ENCODE peak calls at places on chromosome 12, in six cellular contexts. K, I, C, H, R and B are unnamed samples. For H3K27me3, the result is how much of the 10 kb centered on the place peaks cover.

GRCh38 chr12:579450-580110 is 83.7 kb downstream of the NINJ2 start:
- DNase-seq in H (no peak), R (no peak), K (no peak), I (no peak), C (no peak), B (no peak)

GRCh38 chr12:126337556-126337955 is 1272.3 kb downstream of the AACS start:
- DNase-seq in R (no peak), K (no peak), C (no peak), I (peak), H (no peak), B (peak)

GRCh38 chr12:47080725-47081502 is 1.2 kb upstream of the AMIGO2 start:
- DNase-seq in H (peak), K (peak), I (no peak), C (no peak), R (peak), B (no peak)

GRCh38 chr12:46357438-46358324 is 14.9 kb downstream of the SLC38A2 start:
- DNase-seq in C (no peak), K (no peak), H (no peak), R (no peak), I (no peak), B (no peak)

GRCh38 chr12:108640802-108641445 is 7.2 kb upstream of the SELPLG start:
- DNase-seq in C (no peak), I (peak), H (no peak), K (peak), R (peak), B (no peak)

GRCh38 chr12:67256649-67257048 is 12.5 kb upstream of the CAND1 start:
- DNase-seq in I (no peak), H (no peak), R (no peak), C (no peak), K (no peak), B (no peak)

GRCh38 chr12:45415393-45415817 is 199.5 kb downstream of the ANO6 start:
- DNase-seq in C (no peak), R (no peak), H (peak), I (no peak), K (peak), B (peak)

GRCh38 chr12:70121562-70121961 is 121.7 kb upstream of the CNOT2 start:
- DNase-seq in H (no peak), I (no peak), K (no peak), R (no peak), C (no peak), B (no peak)

GRCh38 chr12:2271961-2272360 is 219.2 kb downstream of the CACNA1C start:
- DNase-seq in I (no peak), H (no peak), K (no peak), R (no peak), C (no peak), B (no peak)

GRCh38 chr12:24966951-24967564 is 18.2 kb upstream of the BCAT1 start:
- DNase-seq in I (no peak), R (no peak), C (no peak), K (no peak), H (no peak), B (no peak)

GRCh38 chr12:78338054-78338785 is 507.5 kb downstream of the NAV3 start:
- DNase-seq in I (no peak), C (no peak), R (no peak), H (no peak), K (no peak), B (no peak)

GRCh38 chr12:106112094-106112822 is 26.5 kb downstream of the NUAK1 start:
- DNase-seq in I (peak), H (peak), K (no peak), C (no peak), R (no peak), B (no peak)

GRCh38 chr12:31021181-31021580 is 52.5 kb upstream of the DDX11 start:
- DNase-seq in R (no peak), C (no peak), K (no peak), H (no peak), I (no peak), B (no peak)

GRCh38 chr12:57767876-57768275 is 998 bp upstream of the CYP27B1 start:
- DNase-seq in R (no peak), H (no peak), I (no peak), C (no peak), K (no peak), B (no peak)
- H3K27me3 ChIP-seq in R (under half), H (under half), I (under half), C (under half), K (under half), B (under half)

GRCh38 chr12:132269266-132269968 is 60.0 kb downstream of the GALNT9 start:
- DNase-seq in K (no peak), C (no peak), R (no peak), I (no peak), H (no peak), B (no peak)
- H3K27me3 ChIP-seq in K (half or more), C (under half), R (under half), I (half or more), H (under half), B (under half)

DNA sequence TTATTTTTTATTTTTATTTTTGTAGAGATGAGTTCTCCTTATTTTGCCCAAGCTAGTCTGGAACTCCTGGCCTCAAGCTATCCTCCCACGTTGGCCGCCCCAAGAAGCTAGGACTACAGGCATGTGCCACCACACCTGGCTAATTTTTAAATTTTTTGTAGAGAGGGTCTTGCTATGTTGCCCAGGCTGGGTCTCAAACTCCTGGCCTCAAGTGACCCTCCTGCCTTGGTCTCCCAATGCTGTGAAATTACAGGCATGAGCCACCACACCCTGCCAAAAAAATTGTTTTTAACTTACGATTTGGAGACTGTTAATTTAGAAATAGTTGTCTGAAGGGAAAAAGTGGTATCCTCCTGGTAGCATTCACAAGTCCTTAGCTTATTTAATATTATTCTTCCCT is 120.7 kb downstream of the PPM1H start:
- DNase-seq in R (no peak), H (no peak), K (no peak), C (no peak), I (no peak), B (no peak)
- H3K27me3 ChIP-seq in R (under half), H (under half), K (under half), C (under half), I (under half), B (under half)

GRCh38 chr12:118061011-118061875 is at the start of gene WSB2:
- DNase-seq in H (peak), K (peak), C (peak), I (peak), R (peak), B (no peak)
- H3K27me3 ChIP-seq in H (under half), K (under half), C (under half), I (under half), R (under half), B (under half)

DNA sequence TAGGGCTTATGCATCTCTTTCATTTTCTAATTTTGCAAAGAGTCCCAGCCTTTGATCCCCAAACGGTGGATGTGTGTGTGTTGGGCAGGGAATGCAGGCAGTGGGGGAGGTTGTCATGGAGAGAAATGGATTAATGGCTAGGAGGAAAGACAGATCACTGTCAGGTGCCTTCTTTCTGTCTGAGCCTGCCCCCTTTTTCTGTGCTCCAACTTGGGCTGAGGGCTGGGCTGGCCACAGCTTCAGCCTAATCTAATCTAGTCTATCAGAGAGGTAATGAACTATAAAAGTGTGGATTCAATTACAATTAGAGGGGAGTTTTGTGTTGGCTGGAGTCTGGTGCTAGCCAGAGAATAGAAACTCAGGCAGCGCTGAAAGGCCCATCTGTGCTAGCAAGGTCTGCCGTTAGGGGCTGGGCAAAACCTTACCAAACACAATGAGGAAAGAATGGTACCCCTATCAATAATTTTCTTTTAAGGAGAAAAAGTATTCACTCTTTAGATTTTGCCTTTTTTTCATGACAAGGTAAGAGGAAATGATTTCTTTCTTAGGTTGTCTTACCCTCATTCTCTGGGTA is 41.3 kb downstream of the NEUROD4 start:
- DNase-seq in K (no peak), I (no peak), H (no peak), C (no peak), R (no peak), B (no peak)
- H3K27me3 ChIP-seq in K (half or more), I (under half), H (under half), C (under half), R (under half), B (under half)

DNA sequence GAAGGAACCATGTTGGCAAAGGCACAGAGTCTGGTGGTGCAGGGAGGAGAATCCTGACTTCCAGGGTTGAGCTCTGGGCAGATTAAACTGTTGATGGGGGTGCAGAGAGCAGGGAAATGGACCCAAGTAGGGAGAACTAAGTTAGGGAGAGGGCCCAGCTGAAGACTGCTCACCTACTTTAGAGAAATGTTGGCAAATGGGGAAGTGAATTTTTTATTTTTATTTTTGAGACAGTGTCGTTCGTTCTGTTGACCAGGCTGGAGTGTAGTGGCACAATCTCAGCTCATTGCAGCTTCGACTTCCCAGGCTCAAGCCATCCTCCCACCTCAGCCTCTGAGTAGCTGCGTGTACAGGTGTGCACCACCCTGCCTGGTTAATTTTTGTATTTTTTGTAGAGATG is 32.1 kb upstream of the TUBA1A start:
- DNase-seq in H (no peak), R (no peak), K (no peak), I (no peak), C (no peak), B (no peak)
- H3K27me3 ChIP-seq in H (under half), R (under half), K (under half), I (under half), C (under half), B (under half)

GRCh38 chr12:113980537-113981337 is 14.6 kb upstream of the RBM19 start:
- DNase-seq in R (peak), H (no peak), C (no peak), K (no peak), I (peak), B (no peak)
- H3K27me3 ChIP-seq in R (under half), H (under half), C (under half), K (half or more), I (under half), B (under half)

GRCh38 chr12:132353811-132354210 is 24.4 kb upstream of the GALNT9 start:
- DNase-seq in K (no peak), R (no peak), H (peak), C (no peak), I (no peak), B (no peak)
- H3K27me3 ChIP-seq in K (half or more), R (under half), H (under half), C (under half), I (half or more), B (under half)

GRCh38 chr12:131152587-131152986 is 198.9 kb downstream of the ADGRD1 start:
- DNase-seq in K (no peak), R (no peak), I (no peak), C (no peak), H (no peak), B (no peak)

GRCh38 chr12:131147293-131147692 is 193.6 kb downstream of the ADGRD1 start:
- DNase-seq in R (no peak), C (no peak), K (no peak), I (no peak), H (no peak), B (no peak)

GRCh38 chr12:131142891-131143637 is 189.4 kb downstream of the ADGRD1 start:
- DNase-seq in K (no peak), R (no peak), H (no peak), C (no peak), I (peak), B (no peak)

GRCh38 chr12:131151558-131152345 is 198.0 kb downstream of the ADGRD1 start:
- DNase-seq in C (no peak), K (no peak), I (no peak), R (no peak), H (no peak), B (no peak)

GRCh38 chr12:131147894-131148293 is 194.2 kb downstream of the ADGRD1 start:
- DNase-seq in C (no peak), K (no peak), H (no peak), R (no peak), I (no peak), B (no peak)
- H3K27me3 ChIP-seq in C (under half), K (under half), H (under half), R (under half), I (under half), B (under half)

DNA sequence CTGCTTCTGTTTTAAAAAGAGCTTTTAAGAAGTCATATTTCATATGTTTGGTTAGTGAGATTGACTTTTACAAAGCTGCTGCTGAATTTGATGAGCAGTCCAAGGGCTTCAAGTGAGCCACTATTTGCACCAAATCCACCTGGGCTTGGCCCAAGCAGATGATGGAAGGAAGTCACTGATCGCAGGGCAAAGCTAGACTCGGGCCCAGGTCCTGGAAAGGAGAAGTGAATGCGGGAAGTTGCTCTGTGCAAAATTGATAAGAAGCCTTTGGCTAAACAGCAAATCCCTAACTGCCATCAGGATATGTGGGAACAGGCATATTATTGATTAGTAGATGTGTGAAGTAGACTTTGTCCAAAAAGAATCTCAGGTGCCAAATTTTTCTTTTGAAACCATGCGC is 30.5 kb downstream of the PLXNC1 start:
- DNase-seq in H (no peak), R (no peak), K (no peak), C (no peak), I (no peak), B (no peak)
- H3K27me3 ChIP-seq in H (under half), R (under half), K (under half), C (under half), I (under half), B (under half)